ENCODE peak calls at places on chromosome X, in four cellular contexts. One of them, this sample, is unnamed.

GRCh38 chrX:144648788-144649187 is 598.5 kb upstream of the SPANXN1 start:
- DNase-seq in K562: no peak
- DNase-seq in HCT116: no peak
- DNase-seq in HepG2: no peak
- DNase-seq in this sample: no peak

GRCh38 chrX:64205441-64205734 is at the start of gene AMER1:
- DNase-seq in K562: no peak
- DNase-seq in HCT116: no peak
- DNase-seq in HepG2: no peak
- DNase-seq in this sample: no peak

GRCh38 chrX:95823796-95824195 is 860.8 kb upstream of the DIAPH2 start:
- DNase-seq in K562: no peak
- DNase-seq in HCT116: no peak
- DNase-seq in HepG2: no peak
- DNase-seq in this sample: no peak

GRCh38 chrX:40462797-40463196 is 118.0 kb upstream of the ATP6AP2 start:
- DNase-seq in K562: no peak
- DNase-seq in HCT116: no peak
- DNase-seq in HepG2: no peak
- DNase-seq in this sample: no peak

GRCh38 chrX:21974011-21974385 is 33.5 kb downstream of the SMS start:
- DNase-seq in K562: no peak
- DNase-seq in HCT116: no peak
- DNase-seq in HepG2: no peak
- DNase-seq in this sample: no peak

GRCh38 chrX:104567506-104567905 is 1.5 kb downstream of the IL1RAPL2 start:
- DNase-seq in K562: no peak
- DNase-seq in HCT116: no peak
- DNase-seq in HepG2: no peak
- DNase-seq in this sample: no peak

GRCh38 chrX:50586980-50587379 is 116.4 kb upstream of the DGKK start:
- DNase-seq in K562: no peak
- DNase-seq in HCT116: no peak
- DNase-seq in HepG2: no peak
- DNase-seq in this sample: no peak

GRCh38 chrX:50536955-50537354 is 66.3 kb upstream of the DGKK start:
- DNase-seq in K562: no peak
- DNase-seq in HCT116: no peak
- DNase-seq in HepG2: no peak
- DNase-seq in this sample: no peak

GRCh38 chrX:318739-319578 is at the start of gene GTPBP6:
- DNase-seq in K562: peak; percentile 89
- DNase-seq in HCT116: peak; percentile 95
- DNase-seq in HepG2: peak; percentile 98
- DNase-seq in this sample: peak; percentile 81

GRCh38 chrX:97547873-97548578 is 664.3 kb downstream of the RPA4 start:
- DNase-seq in K562: no peak
- DNase-seq in HCT116: peak; percentile 2
- DNase-seq in HepG2: peak; percentile 20
- DNase-seq in this sample: no peak

GRCh38 chrX:55839480-55839879 is 121.9 kb downstream of the RRAGB start:
- DNase-seq in K562: no peak
- DNase-seq in HCT116: no peak
- DNase-seq in HepG2: no peak
- DNase-seq in this sample: no peak

GRCh38 chrX:150813922-150814321 is 84.5 kb downstream of the CD99L2 start:
- DNase-seq in K562: no peak
- DNase-seq in HCT116: no peak
- DNase-seq in HepG2: no peak
- DNase-seq in this sample: no peak

GRCh38 chrX:119763836-119764387 is 5.5 kb downstream of the SOWAHD start:
- DNase-seq in K562: no peak
- DNase-seq in HCT116: no peak
- DNase-seq in HepG2: no peak
- DNase-seq in this sample: no peak

GRCh38 chrX:6660567-6661252 is 125.8 kb upstream of the VCX3A start:
- DNase-seq in K562: no peak
- DNase-seq in HCT116: no peak
- DNase-seq in HepG2: no peak
- DNase-seq in this sample: no peak

GRCh38 chrX:102345916-102346315 is 93.9 kb downstream of the NXF2B start:
- DNase-seq in K562: peak; percentile 21
- DNase-seq in HCT116: no peak
- DNase-seq in HepG2: peak; percentile 6
- DNase-seq in this sample: peak; percentile 22

GRCh38 chrX:120446503-120446902 is 22.6 kb downstream of the LAMP2 start:
- DNase-seq in K562: no peak
- DNase-seq in HCT116: no peak
- DNase-seq in HepG2: no peak
- DNase-seq in this sample: no peak

GRCh38 chrX:153032397-153033118 is 23.7 kb upstream of the PNMA3 start:
- DNase-seq in K562: peak; percentile 77
- DNase-seq in HCT116: peak; percentile 21
- DNase-seq in HepG2: peak; percentile 21
- DNase-seq in this sample: no peak

GRCh38 chrX:3129256-3129655 is 88.0 kb downstream of the ARSF start:
- DNase-seq in K562: no peak
- DNase-seq in HCT116: no peak
- DNase-seq in HepG2: no peak
- DNase-seq in this sample: no peak

GRCh38 chrX:76279007-76279406 is 106.1 kb downstream of the PBDC1 start:
- DNase-seq in K562: peak; percentile 7
- DNase-seq in HCT116: peak; percentile 22
- DNase-seq in HepG2: peak; percentile 37
- DNase-seq in this sample: peak; percentile 41

GRCh38 chrX:48576108-48576507 is 1.8 kb downstream of the RBM3 start:
- DNase-seq in K562: no peak
- DNase-seq in HCT116: no peak
- DNase-seq in HepG2: no peak
- DNase-seq in this sample: no peak

GRCh38 chrX:19121466-19121865 is 802 bp downstream of the ADGRG2 start:
- DNase-seq in K562: no peak
- DNase-seq in HCT116: no peak
- DNase-seq in HepG2: no peak
- DNase-seq in this sample: no peak

GRCh38 chrX:140431521-140431920 is 73.3 kb downstream of the SOX3 start:
- DNase-seq in K562: no peak
- DNase-seq in HCT116: no peak
- DNase-seq in HepG2: no peak
- DNase-seq in this sample: no peak

GRCh38 chrX:70168238-70169188 is 8.8 kb upstream of the DGAT2L6 start:
- DNase-seq in K562: peak; percentile 48
- DNase-seq in HCT116: peak; percentile 3
- DNase-seq in HepG2: peak; percentile 25
- DNase-seq in this sample: no peak

GRCh38 chrX:40068048-40068447 is 29.7 kb downstream of the BCOR start:
- DNase-seq in K562: no peak
- DNase-seq in HCT116: no peak
- DNase-seq in HepG2: no peak
- DNase-seq in this sample: no peak

GRCh38 chrX:141989134-141989533 is 85.4 kb downstream of the MAGEC1 start:
- DNase-seq in K562: no peak
- DNase-seq in HCT116: no peak
- DNase-seq in HepG2: no peak
- DNase-seq in this sample: no peak
- TF ChIP-seq TCF7L2 in K562: no peak
- TF ChIP-seq TCF7L2 in HCT116: no peak
- TF ChIP-seq TCF7L2 in HepG2: no peak
- TF ChIP-seq TCF7L2 in this sample: peak; percentile 51

GRCh38 chrX:23785564-23785963 is 2.6 kb downstream of the SAT1 start:
- DNase-seq in K562: no peak
- DNase-seq in HCT116: no peak
- DNase-seq in HepG2: no peak
- DNase-seq in this sample: no peak
- H3K27ac ChIP-seq in K562: no peak overlapping the region
- H3K27ac ChIP-seq in HCT116: peak overlapping the region; percentile 78
- H3K27ac ChIP-seq in HepG2: peak overlapping the region; percentile 77
- H3K27ac ChIP-seq in this sample: peak overlapping the region; percentile 81

DNA sequence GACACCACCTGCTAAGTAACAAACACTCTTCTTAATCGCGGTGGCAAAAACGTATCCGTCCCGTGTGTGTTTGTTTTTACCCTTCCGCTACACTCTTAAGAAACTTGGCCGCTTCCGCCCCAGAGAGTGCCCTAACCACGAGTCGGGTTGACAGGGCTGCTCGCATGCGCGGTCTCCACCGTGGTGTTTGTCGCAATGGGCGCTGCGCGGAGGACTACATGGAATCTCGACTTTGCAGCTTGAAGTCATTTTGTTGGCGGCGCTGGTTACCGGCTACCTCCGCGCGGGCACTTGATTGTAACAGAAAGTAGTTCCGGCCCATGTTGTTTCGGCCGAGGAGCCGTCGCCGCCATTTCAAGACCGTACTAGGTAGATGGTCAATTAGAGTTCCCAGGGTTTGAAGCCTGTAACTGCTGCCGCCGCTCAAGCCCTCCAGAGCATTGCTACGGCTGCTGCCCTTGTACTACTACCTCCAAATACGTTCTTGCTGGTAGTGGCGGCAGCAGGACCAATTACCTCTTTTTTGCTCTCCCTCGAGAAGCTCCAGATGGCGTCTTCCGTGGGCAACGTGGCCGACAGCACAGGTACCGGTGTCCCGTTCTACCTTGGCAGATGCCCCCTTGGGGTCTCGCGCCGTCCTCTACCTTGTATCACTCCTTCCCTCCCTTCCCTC is at the start of gene OGT:
- DNase-seq in K562: peak; percentile 83
- DNase-seq in HCT116: peak; percentile 93
- DNase-seq in HepG2: peak; percentile 89
- DNase-seq in this sample: peak; percentile 86
- TF ChIP-seq POLR2AphosphoS5 in K562: peak; percentile 90
- TF ChIP-seq POLR2AphosphoS5 in HCT116: peak; percentile 91
- TF ChIP-seq POLR2AphosphoS5 in HepG2: peak; percentile 90
- TF ChIP-seq POLR2AphosphoS5 in this sample: peak; percentile 92

GRCh38 chrX:129544780-129545179 is 4.7 kb downstream of the OCRL start:
- DNase-seq in K562: no peak
- DNase-seq in HCT116: no peak
- DNase-seq in HepG2: no peak
- DNase-seq in this sample: no peak

GRCh38 chrX:129545408-129545807 is 5.3 kb downstream of the OCRL start:
- DNase-seq in K562: no peak
- DNase-seq in HCT116: no peak
- DNase-seq in HepG2: no peak
- DNase-seq in this sample: no peak

GRCh38 chrX:129553619-129554288 is 13.7 kb downstream of the OCRL start:
- DNase-seq in K562: no peak
- DNase-seq in HCT116: no peak
- DNase-seq in HepG2: no peak
- DNase-seq in this sample: no peak

DNA sequence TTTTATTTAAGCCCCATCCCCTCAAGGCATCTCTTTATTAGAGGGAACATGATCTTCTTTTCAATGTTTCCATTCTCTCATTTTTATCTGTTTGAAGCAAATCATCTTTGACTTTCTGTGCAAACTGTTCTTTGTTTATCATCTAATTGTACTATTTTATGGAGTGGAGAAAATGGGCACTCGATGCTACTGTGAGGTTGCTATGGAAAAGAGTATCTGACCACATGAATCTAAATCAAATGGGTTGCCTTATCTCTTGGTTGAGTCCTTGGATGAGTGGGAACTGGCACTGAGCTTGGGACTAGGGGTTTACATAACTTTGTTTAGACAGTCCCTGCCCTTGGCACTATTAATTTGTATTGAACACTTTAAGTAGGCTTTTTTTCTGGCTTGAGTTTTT is 9.1 kb downstream of the OCRL start:
- DNase-seq in K562: no peak
- DNase-seq in HCT116: no peak
- DNase-seq in HepG2: no peak
- DNase-seq in this sample: no peak
- TF ChIP-seq TCF7L2 in K562: no peak
- TF ChIP-seq TCF7L2 in HCT116: no peak
- TF ChIP-seq TCF7L2 in HepG2: no peak
- TF ChIP-seq TCF7L2 in this sample: no peak

GRCh38 chrX:15848576-15848975 is 6.0 kb downstream of the AP1S2 start:
- DNase-seq in K562: no peak
- DNase-seq in HCT116: no peak
- DNase-seq in HepG2: no peak
- DNase-seq in this sample: no peak
- H3K27ac ChIP-seq in K562: no peak overlapping the region
- H3K27ac ChIP-seq in HCT116: no peak overlapping the region
- H3K27ac ChIP-seq in HepG2: no peak overlapping the region
- H3K27ac ChIP-seq in this sample: no peak overlapping the region

GRCh38 chrX:131818297-131818936 is 204.7 kb upstream of the STK26 start:
- DNase-seq in K562: no peak
- DNase-seq in HCT116: no peak
- DNase-seq in HepG2: no peak
- DNase-seq in this sample: no peak

GRCh38 chrX:131816551-131817136 is 206.5 kb upstream of the STK26 start:
- DNase-seq in K562: no peak
- DNase-seq in HCT116: no peak
- DNase-seq in HepG2: no peak
- DNase-seq in this sample: no peak

GRCh38 chrX:131812847-131813825 is 210.0 kb upstream of the STK26 start:
- DNase-seq in K562: peak; percentile 68
- DNase-seq in HCT116: no peak
- DNase-seq in HepG2: no peak
- DNase-seq in this sample: no peak
- TF ChIP-seq POLR2AphosphoS5 in K562: no peak
- TF ChIP-seq POLR2AphosphoS5 in HCT116: no peak
- TF ChIP-seq POLR2AphosphoS5 in HepG2: no peak
- TF ChIP-seq POLR2AphosphoS5 in this sample: no peak

This sample was measured in Panc1.